ENCODE peak calls at places on chromosomes 5 and 9, in four cellular contexts. P is HCT116, K is PC-3, B is fibroblast of lung. A is an unnamed sample.

GRCh38 chr9:14846871-14847311 is 63.3 kb downstream of the FREM1 start:
- DNase-seq in P (peak), K (peak), B (peak), A (peak)

GRCh38 chr9:89797970-89798369 is 193.2 kb downstream of the GADD45G start:
- DNase-seq in P (no peak), K (no peak), B (no peak), A (no peak)

GRCh38 chr9:123026425-123026824 is 7.0 kb upstream of the GPR21 start:
- DNase-seq in P (no peak), K (no peak), B (no peak), A (no peak)

GRCh38 chr9:130542457-130543228 is 36.7 kb upstream of the FUBP3 start:
- DNase-seq in P (no peak), K (peak), B (no peak), A (no peak)

GRCh38 chr5:178288373-178289368 is 56.1 kb upstream of the PHYKPL start:
- DNase-seq in P (no peak), K (peak), B (peak), A (no peak)

GRCh38 chr5:149399775-149400174 is 20.7 kb upstream of the IL17B start:
- DNase-seq in P (no peak), K (no peak), B (no peak), A (no peak)

GRCh38 chr5:28750236-28750635 is 1711.8 kb upstream of the CDH9 start:
- DNase-seq in P (no peak), K (no peak), B (peak), A (no peak)

GRCh38 chr5:4230531-4230904 is 634.9 kb downstream of the IRX1 start:
- DNase-seq in P (no peak), K (no peak), B (no peak), A (no peak)

GRCh38 chr9:114169029-114169939 is 13.9 kb downstream of the COL27A1 start:
- DNase-seq in P (no peak), K (no peak), B (peak), A (no peak)

GRCh38 chr5:6261668-6262067 is 116.7 kb downstream of the MED10 start:
- DNase-seq in P (no peak), K (peak), B (no peak), A (no peak)

GRCh38 chr9:69584746-69585145 is 87.4 kb downstream of the APBA1 start:
- DNase-seq in P (no peak), K (no peak), B (peak), A (no peak)

GRCh38 chr9:134405527-134405926 is 79.3 kb downstream of the RXRA start:
- DNase-seq in P (no peak), K (no peak), B (no peak), A (no peak)

GRCh38 chr5:146041180-146041789 is 64.1 kb downstream of the PLAC8L1 start:
- DNase-seq in P (no peak), K (peak), B (no peak), A (no peak)

GRCh38 chr5:88883059-88883565 is at the start of gene MEF2C:
- DNase-seq in P (peak), K (peak), B (peak), A (peak)

GRCh38 chr5:115329475-115329874 is 33.0 kb upstream of the CCDC112 start:
- DNase-seq in P (no peak), K (no peak), B (no peak), A (no peak)

GRCh38 chr5:31477971-31478370 is 53.9 kb downstream of the DROSHA start:
- DNase-seq in P (no peak), K (no peak), B (no peak), A (no peak)

GRCh38 chr5:926416-927171 is 33.9 kb downstream of the TRIP13 start:
- DNase-seq in P (no peak), K (no peak), B (peak), A (no peak)

GRCh38 chr5:16935271-16936149 is 578 bp downstream of the MYO10 start:
- DNase-seq in P (no peak), K (peak), B (peak), A (peak)

GRCh38 chr5:1542755-1543154 is 19.0 kb upstream of the LPCAT1 start:
- DNase-seq in P (peak), K (peak), B (peak), A (peak)

GRCh38 chr5:15009420-15009819 is 137.8 kb upstream of the ANKH start:
- DNase-seq in P (peak), K (peak), B (peak), A (peak)

GRCh38 chr5:135269828-135270545 is 129.0 kb downstream of the MACROH2A1 start:
- DNase-seq in P (no peak), K (peak), B (peak), A (no peak)

GRCh38 chr5:158414780-158415179 is 555.8 kb upstream of the CLINT1 start:
- DNase-seq in P (no peak), K (peak), B (peak), A (no peak)

GRCh38 chr5:35141739-35142138 is 88.5 kb downstream of the PRLR start:
- DNase-seq in P (no peak), K (no peak), B (no peak), A (no peak)

GRCh38 chr9:36833954-36834353 is 200.1 kb downstream of the PAX5 start:
- DNase-seq in P (no peak), K (no peak), B (no peak), A (no peak)

GRCh38 chr5:116451905-116452450 is 122.6 kb downstream of the SEMA6A start:
- DNase-seq in P (no peak), K (no peak), B (peak), A (no peak)

GRCh38 chr5:140114341-140115185 is 654 bp downstream of the PURA start:
- DNase-seq in P (no peak), K (peak), B (peak), A (peak)

GRCh38 chr5:124584991-124585715 is 161.3 kb downstream of the ZNF608 start:
- DNase-seq in P (peak), K (no peak), B (no peak), A (no peak)

GRCh38 chr5:167375125-167375524 is 916.3 kb upstream of the WWC1 start:
- DNase-seq in P (no peak), K (no peak), B (no peak), A (no peak)

GRCh38 chr5:134041570-134042411 is 37.0 kb upstream of the VDAC1 start:
- DNase-seq in P (no peak), K (no peak), B (no peak), A (no peak)

GRCh38 chr5:124980174-124980941 is 233.9 kb upstream of the ZNF608 start:
- DNase-seq in P (no peak), K (no peak), B (peak), A (no peak)

GRCh38 chr5:104372796-104373195 is 810.2 kb upstream of the NUDT12 start:
- DNase-seq in P (no peak), K (peak), B (peak), A (no peak)

GRCh38 chr5:61020415-61020814 is 75.4 kb downstream of the NDUFAF2 start:
- DNase-seq in P (no peak), K (no peak), B (peak), A (no peak)

GRCh38 chr5:178279026-178279722 is 46.6 kb upstream of the PHYKPL start:
- DNase-seq in P (no peak), K (no peak), B (no peak), A (no peak)

DNA sequence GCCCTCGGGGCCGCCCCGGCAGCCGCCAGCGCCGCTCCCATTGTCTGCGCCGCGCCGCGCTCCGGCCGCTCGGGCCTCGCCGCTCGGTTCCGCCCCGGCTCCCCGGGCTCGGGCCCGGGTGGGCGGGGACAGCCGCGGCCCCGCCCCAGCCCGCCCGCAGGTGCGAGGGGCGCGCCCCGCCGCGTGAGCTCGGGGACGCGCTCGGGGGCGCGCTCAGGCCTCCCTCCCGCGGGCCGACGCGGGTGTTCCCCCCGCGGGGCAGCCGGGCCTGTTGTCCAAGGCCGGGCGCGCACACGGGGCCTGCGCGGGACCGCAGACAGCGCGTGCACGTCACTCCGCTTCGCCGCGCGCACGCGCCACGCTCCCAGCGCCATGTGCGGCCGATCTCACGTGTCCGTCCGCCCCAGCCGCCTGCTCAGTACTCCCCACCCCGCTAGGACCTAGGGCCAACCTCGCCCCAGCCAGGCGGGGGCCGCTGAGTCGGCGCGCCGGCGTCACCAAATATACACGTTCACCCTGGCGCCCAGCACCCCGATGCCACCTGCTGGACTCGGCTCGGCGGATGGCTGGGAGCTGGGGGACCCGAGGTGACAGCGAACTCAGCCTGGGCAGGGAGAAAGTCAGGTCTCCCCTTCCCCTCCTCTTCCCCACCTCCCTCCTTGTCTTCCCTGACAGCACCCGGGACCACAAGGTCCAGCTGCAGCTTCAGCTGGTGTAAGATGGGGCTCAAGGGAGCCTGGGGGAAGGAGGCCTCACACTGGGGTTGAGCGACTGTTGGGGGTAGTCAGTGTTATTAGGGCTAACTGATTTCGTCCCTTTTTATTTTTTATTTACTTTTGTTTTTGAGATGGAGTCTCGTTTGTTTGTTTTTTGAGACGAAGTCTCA is 14.3 kb downstream of the GBGT1 start:
- DNase-seq in P (peak), K (peak), B (peak), A (peak)
- H3K4me3 ChIP-seq in P (peak), K (peak), B (peak), A (peak)

GRCh38 chr9:75895112-75895511 is 4.6 kb downstream of the PCSK5 start:
- DNase-seq in P (no peak), K (no peak), B (no peak), A (no peak)

GRCh38 chr9:75891277-75892167 is 1.0 kb downstream of the PCSK5 start:
- DNase-seq in P (peak), K (no peak), B (peak), A (peak)

GRCh38 chr9:75890541-75891276 is at the start of gene PCSK5:
- DNase-seq in P (peak), K (peak), B (peak), A (peak)

GRCh38 chr9:75892168-75892901 is 1.9 kb downstream of the PCSK5 start:
- DNase-seq in P (no peak), K (no peak), B (peak), A (peak)

DNA sequence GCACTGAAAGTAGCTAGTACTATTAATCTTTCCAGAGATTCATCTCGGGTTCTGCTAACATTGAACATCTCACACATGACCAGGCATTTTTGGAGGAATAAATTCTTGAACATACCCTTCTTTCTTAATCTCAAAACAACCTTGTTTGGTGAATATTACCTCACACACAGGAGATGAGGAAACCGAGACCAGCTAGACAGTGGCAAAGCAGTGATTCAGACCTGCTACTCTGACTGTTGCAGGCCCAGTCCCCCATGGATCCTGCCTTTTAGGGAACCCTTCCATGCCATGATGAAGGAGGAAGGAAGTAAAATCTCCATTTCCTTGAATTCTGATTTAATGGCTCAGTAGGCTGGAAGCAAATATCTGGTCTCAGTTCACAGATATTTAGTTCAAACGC is 2.6 kb downstream of the PCSK5 start:
- DNase-seq in P (no peak), K (no peak), B (no peak), A (no peak)
- H3K9ac ChIP-seq in P (no peak), K (no peak), B (no peak), A (no peak)

GRCh38 chr5:179797741-179798140 is 4.0 kb downstream of the LTC4S start:
- DNase-seq in P (no peak), K (no peak), B (no peak), A (no peak)

GRCh38 chr5:179795049-179795862 is 1.5 kb downstream of the LTC4S start:
- DNase-seq in P (no peak), K (peak), B (no peak), A (peak)

GRCh38 chr5:179796877-179797608 is 3.3 kb downstream of the LTC4S start:
- DNase-seq in P (no peak), K (no peak), B (no peak), A (no peak)

GRCh38 chr5:179794575-179794974 is 789 bp downstream of the LTC4S start:
- DNase-seq in P (no peak), K (no peak), B (no peak), A (no peak)

DNA sequence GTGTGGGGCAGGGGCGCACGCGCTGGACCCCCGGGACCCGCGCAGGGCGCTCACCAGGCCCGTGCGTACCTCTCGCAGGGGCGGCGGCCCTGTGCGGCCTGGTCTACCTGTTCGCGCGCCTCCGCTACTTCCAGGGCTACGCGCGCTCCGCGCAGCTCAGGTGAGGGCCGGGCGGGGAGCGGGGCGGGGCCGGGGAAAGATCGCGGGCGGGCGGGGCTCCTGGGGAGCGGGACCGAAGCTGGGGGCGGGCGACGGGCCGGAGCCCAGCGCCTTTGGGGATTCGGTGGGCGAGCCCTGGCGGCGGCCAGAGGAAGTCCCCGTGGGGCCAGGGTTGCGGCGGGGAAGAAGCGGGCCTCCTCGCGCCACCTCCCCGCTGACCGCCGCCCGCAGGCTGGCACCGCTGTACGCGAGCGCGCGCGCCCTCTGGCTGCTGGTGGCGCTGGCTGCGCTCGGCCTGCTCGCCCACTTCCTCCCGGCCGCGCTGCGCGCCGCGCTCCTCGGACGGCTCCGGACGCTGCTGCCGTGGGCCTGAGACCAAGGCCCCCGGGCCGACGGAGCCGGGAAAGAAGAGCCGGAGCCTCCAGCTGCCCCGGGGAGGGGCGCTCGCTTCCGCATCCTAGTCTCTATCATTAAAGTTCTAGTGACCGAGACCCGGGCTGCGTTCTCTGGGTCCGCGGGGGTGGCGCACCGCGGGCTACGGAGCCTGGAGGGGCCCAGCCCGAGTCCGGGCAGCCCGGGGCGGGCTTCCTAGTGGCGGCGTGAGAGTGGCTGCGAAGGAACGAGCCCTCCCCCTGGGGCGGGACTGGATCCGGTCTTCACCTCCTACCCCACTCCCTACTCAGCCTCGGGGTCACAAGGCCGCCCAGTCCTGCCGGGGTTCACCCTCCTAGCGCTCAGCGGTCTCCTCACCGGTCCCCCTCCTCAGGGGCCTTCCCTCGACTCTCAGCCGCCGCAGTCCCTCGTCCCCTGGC is 2.4 kb downstream of the LTC4S start:
- DNase-seq in P (no peak), K (peak), B (peak), A (peak)
- H3K4me3 ChIP-seq in P (peak), K (peak), B (peak), A (peak)

GRCh38 chr5:174067499-174067898 is 22.0 kb downstream of the NSG2 start:
- DNase-seq in P (no peak), K (no peak), B (no peak), A (no peak)

GRCh38 chr5:174064171-174064570 is 18.7 kb downstream of the NSG2 start:
- DNase-seq in P (no peak), K (no peak), B (no peak), A (no peak)

GRCh38 chr5:174065528-174066189 is 20.2 kb downstream of the NSG2 start:
- DNase-seq in P (no peak), K (no peak), B (peak), A (no peak)

GRCh38 chr5:174059247-174059646 is 13.7 kb downstream of the NSG2 start:
- DNase-seq in P (no peak), K (no peak), B (no peak), A (no peak)

DNA sequence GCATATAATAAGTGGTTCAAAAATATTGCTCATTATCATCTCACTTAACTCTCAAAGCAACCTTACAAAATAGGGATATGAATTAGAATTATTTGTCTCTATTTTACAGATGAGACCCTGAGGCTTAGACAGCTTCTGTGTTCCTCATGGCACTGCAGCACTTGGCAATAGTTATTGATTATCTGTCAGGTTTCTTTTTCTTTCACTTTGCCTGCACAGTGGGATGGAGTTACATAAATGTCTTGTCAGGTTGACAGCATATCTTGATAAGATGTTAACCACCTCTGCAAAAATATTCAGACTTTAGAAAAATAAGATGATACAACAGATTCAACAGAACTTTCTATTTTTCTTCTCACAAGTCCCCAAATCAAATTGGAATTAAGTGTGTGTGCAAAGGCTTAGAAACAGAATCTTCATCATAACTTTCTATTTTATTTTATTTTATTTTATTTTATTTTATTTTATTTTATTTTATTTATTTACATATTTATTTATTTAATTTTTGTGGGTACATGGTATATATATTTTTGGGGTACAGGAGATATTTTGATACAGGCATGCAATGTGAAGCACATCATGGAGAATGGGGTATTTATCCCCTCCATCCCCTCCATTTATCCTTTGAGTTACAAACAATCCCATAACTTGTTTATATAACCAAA is 17.7 kb downstream of the NSG2 start:
- DNase-seq in P (no peak), K (no peak), B (no peak), A (no peak)
- H3K9ac ChIP-seq in P (no peak), K (no peak), B (no peak), A (no peak)

DNA sequence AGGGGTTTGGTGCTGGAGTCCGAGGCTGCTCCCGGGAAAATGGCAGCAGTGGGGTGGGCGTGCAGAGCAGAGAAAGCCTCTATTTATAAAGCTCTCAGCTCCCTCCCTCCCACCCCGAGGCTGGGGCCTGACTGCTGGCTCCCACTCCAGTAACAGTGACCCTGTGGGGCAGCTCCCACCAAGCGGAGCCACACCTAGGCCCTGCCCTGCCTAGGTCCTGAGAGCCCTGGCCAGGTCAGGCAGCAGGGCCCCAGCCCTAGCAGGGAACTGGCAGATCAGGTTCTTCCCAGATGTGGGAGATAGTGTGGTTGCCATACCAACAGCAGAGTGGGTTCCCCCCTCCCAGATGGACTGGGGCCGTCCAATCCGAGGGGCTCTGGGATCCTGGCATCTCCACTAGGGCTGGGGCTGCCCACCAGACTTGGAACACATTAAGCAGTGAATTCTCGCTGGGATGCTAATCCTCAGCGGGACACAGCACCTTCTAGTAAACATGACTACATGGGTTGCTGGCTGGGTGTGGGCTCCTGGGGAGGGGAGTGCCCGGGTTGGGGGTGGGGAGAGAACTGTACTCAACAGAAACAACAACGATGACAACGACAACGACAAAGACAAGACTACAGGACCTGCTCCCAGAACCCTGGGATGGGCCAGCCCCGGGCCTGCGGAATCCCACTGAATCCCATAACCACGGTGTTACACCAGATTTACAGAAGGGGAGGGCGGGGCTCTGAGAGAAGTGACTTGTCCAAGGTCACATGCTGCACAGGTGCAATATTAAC is 1.5 kb downstream of the SH3GLB2 start:
- DNase-seq in P (no peak), K (peak), B (peak), A (peak)
- H3K4me3 ChIP-seq in P (peak), K (peak), B (peak), A (peak)

A was measured in colonic mucosa.